ENCODE peak calls at places on chromosomes 6 and 20, in ten cellular contexts. N is ovary, W is IMR-90, P is kidney, L is body of pancreas, Q is prostate gland, I is GM23338, Y is upper lobe of left lung, B is breast epithelium, U is cardiac muscle cell. Z is an unnamed sample. For H3K4me1, the result is how much of the 10 kb centered on the place peaks cover.

GRCh38 chr6:147782302-147782701 is 273.8 kb downstream of the SAMD5 start:
- DNase-seq in N (no peak), W (peak), P (no peak), L (no peak), Q (no peak), I (no peak), Y (no peak), B (no peak), U (no peak), Z (no peak)

GRCh38 chr6:26269406-26270120 is 95.4 kb upstream of the BTN3A2 start:
- DNase-seq in N (no peak), W (no peak), P (no peak), L (no peak), Q (no peak), I (no peak), Y (no peak), B (no peak), U (no peak), Z (no peak)

GRCh38 chr6:168451805-168452204 is 10.8 kb downstream of the SMOC2 start:
- DNase-seq in N (no peak), W (no peak), P (no peak), L (no peak), Q (no peak), I (peak), Y (no peak), B (no peak), U (peak), Z (no peak)

GRCh38 chr6:145814035-145814500 is 527 bp downstream of the FBXO30 start:
- DNase-seq in N (no peak), W (no peak), P (no peak), L (peak), Q (peak), I (peak), Y (peak), B (no peak), U (peak), Z (peak)

GRCh38 chr6:42260972-42261371 is 43.3 kb upstream of the MRPS10 start:
- DNase-seq in N (no peak), W (no peak), P (peak), L (peak), Q (no peak), I (peak), Y (no peak), B (no peak), U (peak), Z (no peak)

GRCh38 chr6:163773646-163774045 is 359.1 kb downstream of the QKI start:
- DNase-seq in N (no peak), W (no peak), P (no peak), L (no peak), Q (no peak), I (no peak), Y (no peak), B (no peak), U (no peak), Z (no peak)

GRCh38 chr6:307065-307814 is 15.0 kb downstream of the DUSP22 start:
- DNase-seq in N (no peak), W (no peak), P (no peak), L (no peak), Q (no peak), I (no peak), Y (peak), B (no peak), U (no peak), Z (peak)

GRCh38 chr6:116327803-116328527 is 42.8 kb upstream of the DSE start:
- DNase-seq in N (no peak), W (peak), P (no peak), L (no peak), Q (no peak), I (peak), Y (no peak), B (no peak), U (no peak), Z (no peak)

GRCh38 chr6:22227824-22228610 is 68.8 kb downstream of the PRL start:
- DNase-seq in N (no peak), W (no peak), P (no peak), L (no peak), Q (no peak), I (no peak), Y (no peak), B (no peak), U (no peak), Z (no peak)

DNA sequence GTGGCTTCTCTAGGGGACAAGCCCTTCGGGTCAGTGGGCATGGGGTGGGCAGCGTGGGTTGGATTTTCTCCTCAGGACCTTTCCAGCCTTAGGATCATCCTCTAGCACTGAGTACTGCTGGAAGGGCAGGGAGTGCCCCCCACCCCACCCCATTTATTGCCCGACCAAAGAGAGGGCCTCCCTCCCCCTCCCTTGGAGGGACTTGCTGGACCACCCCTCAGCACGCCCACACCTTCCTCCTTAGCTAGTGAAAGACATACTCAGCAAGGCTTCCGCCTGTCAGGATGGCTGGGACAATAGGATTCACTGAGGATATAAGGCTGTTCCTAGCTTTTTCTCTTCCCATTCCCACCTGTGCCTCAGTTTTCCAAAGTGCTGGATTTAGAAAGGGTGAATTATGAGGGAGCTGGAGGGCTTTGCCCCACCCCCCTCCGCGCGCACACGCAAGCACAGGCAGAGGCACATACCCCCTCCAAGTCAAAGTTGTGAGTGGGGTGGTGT is 859 bp upstream of the SLC29A1 start:
- DNase-seq in N (no peak), W (no peak), P (peak), L (no peak), Q (no peak), I (peak), Y (no peak), B (no peak), U (no peak), Z (no peak)
- H3K4me1 ChIP-seq in N (under half), W (under half), P (under half), L (half or more), Q (under half), I (half or more), Y (half or more), B (under half), U (under half), Z (under half)

DNA sequence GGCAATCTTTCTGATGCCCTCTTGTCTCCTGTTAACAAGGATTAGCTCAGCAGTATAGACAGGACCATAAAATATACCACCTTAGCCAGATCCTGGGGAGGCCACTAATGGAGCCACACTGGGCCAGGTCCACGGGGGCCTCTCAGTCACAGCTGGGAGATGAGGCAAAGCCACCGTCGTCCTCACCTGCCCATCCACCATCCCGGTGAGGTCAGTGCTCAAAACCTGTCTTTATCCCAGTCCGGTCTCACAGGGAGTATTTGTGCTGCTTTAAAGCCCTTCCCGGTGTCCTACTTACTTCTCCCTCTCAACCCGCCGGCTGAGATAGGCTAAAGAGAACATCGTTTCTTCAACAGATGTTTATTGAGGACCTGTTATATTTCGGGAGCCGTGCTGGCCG is 104.3 kb downstream of the EDN3 start:
- DNase-seq in N (no peak), W (no peak), P (no peak), L (no peak), Q (no peak), I (no peak), Y (no peak), B (no peak), U (no peak), Z (no peak)
- H3K4me3 ChIP-seq in N (no peak), W (no peak), P (no peak), L (no peak), Q (no peak), I (no peak), Y (no peak), B (no peak), U (no peak), Z (no peak)

DNA sequence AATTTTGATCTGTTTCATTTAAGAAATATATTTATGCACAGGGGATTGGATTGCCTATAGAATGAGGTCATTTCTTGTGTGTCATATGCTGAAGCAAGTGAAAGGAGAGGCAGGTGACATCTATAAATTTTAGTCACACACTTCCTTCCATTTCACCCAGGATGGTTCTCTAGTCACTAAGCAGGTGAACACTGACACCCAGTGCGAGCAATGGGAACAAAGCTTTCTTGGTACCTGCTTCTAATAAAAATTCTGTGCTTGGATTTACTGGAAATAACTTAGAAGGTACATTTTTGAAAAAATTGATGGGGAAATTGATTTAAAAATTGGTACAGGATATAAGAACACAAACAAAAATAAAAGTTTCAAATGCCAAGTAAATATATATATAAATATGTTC is 66.9 kb upstream of the MC3R start:
- DNase-seq in N (no peak), W (no peak), P (no peak), L (no peak), Q (no peak), I (no peak), Y (no peak), B (no peak), U (no peak), Z (no peak)
- TF ChIP-seq CTCF in N (no peak), W (no peak), P (peak), L (peak), Q (no peak), I (no peak), Y (no peak), B (no peak), U (no peak), Z (no peak)

DNA sequence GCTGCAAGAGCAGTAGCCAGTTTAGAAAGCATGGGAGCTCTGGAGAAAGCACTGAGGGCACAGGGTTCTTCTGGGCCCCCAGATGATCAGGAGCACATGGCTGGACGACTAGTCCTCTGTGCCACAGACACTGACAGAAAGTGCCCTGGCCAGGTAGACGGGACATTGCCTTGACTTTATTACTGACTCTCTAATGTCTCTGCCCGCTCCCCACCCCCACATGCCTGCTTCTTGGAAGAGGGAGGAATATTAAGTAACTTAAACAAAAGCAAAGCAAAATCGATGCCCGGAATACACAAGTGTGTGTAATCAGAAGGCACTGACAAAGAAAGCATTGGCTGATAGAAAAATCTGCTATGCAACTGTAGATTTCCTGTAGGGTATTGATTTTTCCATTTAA is 99.3 kb downstream of the SOBP start:
- DNase-seq in N (no peak), W (no peak), P (no peak), L (no peak), Q (no peak), I (no peak), Y (no peak), B (no peak), U (no peak), Z (no peak)
- H3K4me1 ChIP-seq in N (under half), W (under half), P (under half), L (under half), Q (under half), I (under half), Y (under half), B (under half), U (under half), Z (under half)

GRCh38 chr20:64048402-64049044 is 916 bp downstream of the SOX18 start:
- DNase-seq in N (no peak), W (no peak), P (no peak), L (no peak), Q (no peak), I (peak), Y (no peak), B (no peak), U (peak), Z (no peak)
- H3K4me3 ChIP-seq in N (no peak), W (no peak), P (no peak), L (no peak), Q (no peak), I (peak), Y (peak), B (peak), U (peak), Z (no peak)

GRCh38 chr6:119284861-119285521 is 64.6 kb downstream of the MAN1A1 start:
- DNase-seq in N (no peak), W (no peak), P (no peak), L (no peak), Q (no peak), I (peak), Y (no peak), B (no peak), U (no peak), Z (peak)
- TF ChIP-seq CTCF in N (no peak), W (no peak), P (no peak), L (no peak), Q (no peak), I (peak), Y (no peak), B (no peak), U (peak), Z (no peak)

GRCh38 chr20:59265298-59265697 is 35.1 kb upstream of the EDN3 start:
- DNase-seq in N (no peak), W (no peak), P (no peak), L (no peak), Q (no peak), I (no peak), Y (no peak), B (no peak), U (no peak), Z (no peak)
- H3K4me1 ChIP-seq in N (under half), W (under half), P (under half), L (under half), Q (under half), I (under half), Y (under half), B (under half), U (under half), Z (under half)

GRCh38 chr6:30344191-30344867 is 627 bp upstream of the RPP21 start:
- DNase-seq in N (no peak), W (no peak), P (no peak), L (no peak), Q (no peak), I (no peak), Y (no peak), B (no peak), U (no peak), Z (no peak)
- H3K4me3 ChIP-seq in N (peak), W (peak), P (peak), L (no peak), Q (no peak), I (peak), Y (peak), B (peak), U (peak), Z (peak)

GRCh38 chr20:52295556-52295955 is 104.0 kb upstream of the ZFP64 start:
- DNase-seq in N (no peak), W (peak), P (no peak), L (no peak), Q (no peak), I (no peak), Y (no peak), B (no peak), U (no peak), Z (no peak)

GRCh38 chr20:52291109-52291508 is 99.5 kb upstream of the ZFP64 start:
- DNase-seq in N (no peak), W (no peak), P (no peak), L (no peak), Q (no peak), I (peak), Y (no peak), B (no peak), U (no peak), Z (no peak)

GRCh38 chr20:52289956-52290355 is 98.4 kb upstream of the ZFP64 start:
- DNase-seq in N (no peak), W (no peak), P (no peak), L (no peak), Q (no peak), I (no peak), Y (no peak), B (no peak), U (no peak), Z (no peak)

GRCh38 chr20:52290602-52291001 is 99.0 kb upstream of the ZFP64 start:
- DNase-seq in N (no peak), W (no peak), P (no peak), L (no peak), Q (no peak), I (no peak), Y (no peak), B (no peak), U (no peak), Z (no peak)

DNA sequence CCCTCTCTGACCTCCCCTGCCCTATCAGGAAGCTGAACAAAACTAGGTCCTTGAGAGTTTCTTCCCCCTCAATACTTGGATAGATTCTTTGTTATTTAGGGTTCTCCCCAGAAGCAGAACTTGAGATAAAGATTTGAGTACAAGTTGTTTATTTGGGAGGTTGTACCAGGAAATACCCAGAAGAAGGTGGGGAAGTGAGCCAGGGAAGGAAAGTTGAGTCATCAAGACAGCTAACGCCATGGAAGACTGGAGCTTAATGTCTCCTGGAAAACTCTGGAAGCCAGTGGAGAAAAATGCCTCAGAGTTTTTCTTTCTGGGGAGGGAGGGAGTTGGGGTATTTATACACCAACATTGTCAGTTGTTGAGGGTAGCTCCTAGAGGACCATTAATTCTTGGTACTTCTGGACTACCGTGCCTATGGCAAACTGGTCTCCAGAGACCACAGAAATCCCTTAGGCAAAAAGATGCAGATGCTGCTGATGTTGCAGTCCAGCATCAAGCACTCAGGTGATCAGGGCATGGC is 102.6 kb upstream of the ZFP64 start:
- DNase-seq in N (no peak), W (no peak), P (no peak), L (no peak), Q (no peak), I (no peak), Y (no peak), B (no peak), U (no peak), Z (no peak)
- TF ChIP-seq CTCF in N (no peak), W (no peak), P (no peak), L (no peak), Q (no peak), I (no peak), Y (no peak), B (no peak), U (no peak), Z (no peak)

GRCh38 chr6:35602133-35602946 is 86.4 kb downstream of the FKBP5 start:
- DNase-seq in N (no peak), W (peak), P (no peak), L (no peak), Q (peak), I (no peak), Y (no peak), B (no peak), U (peak), Z (peak)
- H3K4me1 ChIP-seq in N (under half), W (under half), P (under half), L (under half), Q (under half), I (under half), Y (half or more), B (under half), U (under half), Z (half or more)

Z was measured in CD8-positive, alpha-beta T cell.